ENCODE peak calls at places on chromosomes 4 and X, in nine cellular contexts. E, K, N, M, U, S, D, Y and R are unnamed samples. For H3K9me3, the result is how much of the 10 kb centered on the place peaks cover.

GRCh38 chr4:123453006-123453685 is 56.6 kb downstream of the SPRY1 start:
- DNase-seq in E (no peak), K (no peak), N (no peak), M (no peak), U (no peak), S (no peak), D (no peak), Y (peak), R (no peak)

GRCh38 chr4:118077767-118078105 is 43.5 kb downstream of the NDST3 start:
- DNase-seq in E (no peak), K (no peak), N (no peak), M (no peak), U (peak), S (no peak), D (no peak), Y (no peak), R (no peak)

GRCh38 chr4:2060578-2061207 is 1.6 kb downstream of the NAT8L start:
- DNase-seq in E (no peak), K (no peak), N (no peak), M (no peak), U (no peak), S (no peak), D (no peak), Y (no peak), R (no peak)

GRCh38 chr4:25821267-25821666 is 41.5 kb downstream of the SEL1L3 start:
- DNase-seq in E (no peak), K (no peak), N (no peak), M (no peak), U (no peak), S (no peak), D (no peak), Y (no peak), R (no peak)

GRCh38 chr4:71732706-71733105 is 51.2 kb downstream of the GC start:
- DNase-seq in E (no peak), K (no peak), N (no peak), M (no peak), U (no peak), S (no peak), D (no peak), Y (peak), R (no peak)

GRCh38 chr4:86496094-86497060 is 97.7 kb upstream of the PTPN13 start:
- DNase-seq in E (no peak), K (peak), N (peak), M (no peak), U (no peak), S (no peak), D (peak), Y (peak), R (no peak)

GRCh38 chrX:150761176-150761818 is 68.1 kb downstream of the MTMR1 start:
- DNase-seq in E (no peak), K (no peak), N (no peak), M (no peak), U (no peak), S (no peak), D (no peak), Y (no peak), R (no peak)

GRCh38 chrX:102517331-102517730 is 792 bp upstream of the TMSB15A start:
- DNase-seq in E (no peak), K (no peak), N (no peak), M (no peak), U (no peak), S (no peak), D (no peak), Y (peak), R (no peak)

GRCh38 chr4:127505203-127505602 is 127.6 kb upstream of the INTU start:
- DNase-seq in E (no peak), K (no peak), N (peak), M (no peak), U (no peak), S (no peak), D (peak), Y (peak), R (no peak)

GRCh38 chr4:140156529-140157171 is 2.7 kb upstream of the MAML3 start:
- DNase-seq in E (no peak), K (no peak), N (no peak), M (no peak), U (no peak), S (no peak), D (no peak), Y (no peak), R (no peak)

GRCh38 chr4:110865611-110866254 is 242.9 kb upstream of the PITX2 start:
- DNase-seq in E (no peak), K (no peak), N (no peak), M (no peak), U (no peak), S (no peak), D (no peak), Y (no peak), R (no peak)

GRCh38 chrX:74536142-74537010 is 78.0 kb downstream of the RLIM start:
- DNase-seq in E (no peak), K (peak), N (peak), M (peak), U (peak), S (peak), D (peak), Y (peak), R (peak)

GRCh38 chr4:54027311-54027710 is 37.1 kb downstream of the CHIC2 start:
- DNase-seq in E (no peak), K (no peak), N (no peak), M (no peak), U (no peak), S (no peak), D (no peak), Y (no peak), R (no peak)

GRCh38 chr4:54025582-54025981 is 38.8 kb downstream of the CHIC2 start:
- DNase-seq in E (no peak), K (no peak), N (no peak), M (no peak), U (no peak), S (no peak), D (no peak), Y (no peak), R (no peak)
- H3K9me3 ChIP-seq in E (under half), K (under half), N (under half), M (under half), U (under half), S (under half), D (under half), Y (under half), R (under half)

GRCh38 chrX:19532709-19533108 is 17.4 kb upstream of the MAP3K15 start:
- DNase-seq in E (no peak), K (no peak), N (peak), M (no peak), U (no peak), S (no peak), D (no peak), Y (no peak), R (no peak)
- H3K9me3 ChIP-seq in E (under half), K (under half), N (under half), M (under half), U (under half), S (under half), D (under half), Y (under half), R (under half)

GRCh38 chrX:55161581-55161980 is 58.6 kb upstream of the PAGE5 start:
- DNase-seq in E (peak), K (no peak), N (no peak), M (no peak), U (no peak), S (no peak), D (no peak), Y (peak), R (no peak)

GRCh38 chrX:55167124-55167523 is 53.0 kb upstream of the PAGE5 start:
- DNase-seq in E (no peak), K (no peak), N (no peak), M (no peak), U (no peak), S (no peak), D (no peak), Y (peak), R (no peak)

GRCh38 chrX:55159556-55159955 is 60.6 kb upstream of the PAGE5 start:
- DNase-seq in E (no peak), K (no peak), N (no peak), M (no peak), U (no peak), S (no peak), D (no peak), Y (no peak), R (no peak)

GRCh38 chrX:55160685-55161552 is 59.2 kb upstream of the PAGE5 start:
- DNase-seq in E (peak), K (peak), N (peak), M (peak), U (peak), S (peak), D (peak), Y (peak), R (peak)

GRCh38 chrX:55163171-55163570 is 57.0 kb upstream of the PAGE5 start:
- DNase-seq in E (no peak), K (no peak), N (no peak), M (no peak), U (no peak), S (no peak), D (no peak), Y (no peak), R (no peak)
- H3K9me3 ChIP-seq in E (under half), K (under half), N (under half), M (under half), U (under half), S (under half), D (under half), Y (under half), R (under half)

DNA sequence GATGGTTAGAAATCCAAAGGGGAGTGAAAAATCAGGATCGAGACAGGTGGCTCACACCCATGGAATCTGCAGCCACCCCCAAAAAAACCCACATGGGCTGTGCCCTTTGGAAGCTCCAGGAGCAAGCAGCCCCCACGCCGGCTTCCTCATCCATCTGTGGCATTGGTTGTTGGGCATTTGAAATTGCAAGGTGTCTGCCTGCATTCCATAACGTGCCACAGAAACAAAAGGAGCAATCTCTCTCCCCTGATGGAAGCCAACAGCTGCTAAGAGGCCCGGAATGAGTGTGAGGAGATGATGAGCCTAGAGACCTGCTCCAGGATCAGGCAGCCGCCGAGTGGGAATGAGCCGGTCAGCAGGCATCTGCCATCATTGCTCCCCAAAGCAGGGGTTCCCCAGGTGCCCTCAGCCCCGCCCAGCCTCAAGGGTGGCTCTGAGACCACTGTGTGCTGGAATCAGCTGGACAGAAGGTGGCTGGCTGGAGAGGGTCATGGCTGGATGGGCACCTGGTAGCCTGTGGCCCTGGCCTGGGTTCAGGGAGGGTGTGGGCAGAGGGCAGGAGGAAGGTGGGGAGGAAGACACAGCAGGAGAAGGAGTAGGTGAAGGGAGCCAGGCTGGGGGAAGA is 113.2 kb downstream of the CRLF2 start:
- DNase-seq in E (no peak), K (no peak), N (no peak), M (no peak), U (no peak), S (peak), D (no peak), Y (no peak), R (no peak)
- H3K9me3 ChIP-seq in E (under half), K (under half), N (under half), M (under half), U (under half), S (under half), D (under half), Y (under half), R (under half)